ENCODE peak calls at places on chromosomes 13 and 19, in seven cellular contexts. R, K, X, E, W, O and A are unnamed samples. For H3K9me2 and H3K27me3, the result is how much of the 10 kb centered on the place peaks cover.

GRCh38 chr13:112837371-112838037 is 131.5 kb upstream of the MCF2L start:
- DNase-seq in X (no peak), E (no peak), K (no peak), R (no peak), O (no peak), W (peak), A (no peak)

GRCh38 chr13:45178349-45179142 is 22.3 kb downstream of the KCTD4 start:
- DNase-seq in O (no peak), E (peak), R (no peak), X (no peak), K (peak), W (peak), A (no peak)

GRCh38 chr13:87123987-87124784 is 547.0 kb upstream of the SLITRK5 start:
- DNase-seq in K (peak), X (peak), E (peak), R (no peak), W (peak), O (peak), A (peak)

GRCh38 chr13:31069808-31070544 is 91.7 kb downstream of the HSPH1 start:
- DNase-seq in R (no peak), W (no peak), K (peak), X (no peak), E (no peak), O (no peak), A (no peak)

GRCh38 chr19:17256130-17256529 is 8.4 kb downstream of the USHBP1 start:
- DNase-seq in X (no peak), O (no peak), E (no peak), W (no peak), R (no peak), K (no peak), A (no peak)

GRCh38 chr19:17415107-17415506 is 4.7 kb upstream of the MVB12A start:
- DNase-seq in O (no peak), K (no peak), X (peak), E (no peak), R (no peak), W (no peak), A (no peak)

GRCh38 chr19:45599286-45599685 is 2.7 kb downstream of the GPR4 start:
- DNase-seq in K (no peak), O (no peak), W (no peak), R (no peak), X (no peak), E (no peak), A (no peak)

GRCh38 chr19:7869910-7870511 is 4.2 kb downstream of the PRR36 start:
- DNase-seq in O (peak), X (peak), W (peak), E (no peak), K (peak), R (peak), A (peak)

GRCh38 chr19:46903458-46903857 is 42.7 kb downstream of the ARHGAP35 start:
- DNase-seq in E (no peak), K (peak), O (no peak), R (no peak), X (no peak), W (no peak), A (no peak)

GRCh38 chr13:64371045-64371444 is 2859.1 kb downstream of the PCDH9 start:
- DNase-seq in O (peak), X (no peak), K (peak), R (peak), W (no peak), E (no peak), A (peak)

GRCh38 chr13:43046259-43046658 is 22.9 kb downstream of the DNAJC15 start:
- DNase-seq in O (no peak), K (no peak), R (no peak), E (no peak), X (no peak), W (no peak), A (no peak)

GRCh38 chr13:47897411-47898050 is 103.5 kb downstream of the SUCLA2 start:
- DNase-seq in K (peak), O (no peak), X (peak), R (no peak), W (peak), E (no peak), A (peak)

GRCh38 chr13:29849071-29849541 is 1.3 kb downstream of the UBL3 start:
- DNase-seq in X (peak), W (peak), K (peak), E (peak), O (no peak), R (peak), A (no peak)

GRCh38 chr19:48926909-48927308 is 6.6 kb upstream of the DHDH start:
- DNase-seq in O (peak), X (no peak), W (peak), R (no peak), E (peak), K (peak), A (peak)

GRCh38 chr13:78192721-78193120 is 274.1 kb upstream of the EDNRB start:
- DNase-seq in X (no peak), E (no peak), R (no peak), W (peak), O (no peak), K (peak), A (no peak)

GRCh38 chr19:54462713-54463530 is 656 bp downstream of the LENG9 start:
- DNase-seq in W (peak), X (peak), R (peak), E (peak), K (peak), O (no peak), A (peak)

GRCh38 chr19:35222373-35223005 is 6.0 kb downstream of the FAM187B start:
- DNase-seq in O (no peak), K (no peak), R (no peak), W (no peak), X (no peak), E (no peak), A (no peak)

GRCh38 chr13:90302113-90302512 is 1045.4 kb upstream of the MIR17HG start:
- DNase-seq in O (no peak), E (no peak), K (no peak), X (no peak), W (peak), R (no peak), A (no peak)

GRCh38 chr19:15511671-15512424 is 3.5 kb downstream of the CYP4F22 start:
- DNase-seq in K (no peak), W (no peak), X (no peak), E (no peak), R (no peak), O (no peak), A (no peak)

GRCh38 chr19:15507068-15508034 is 974 bp upstream of the CYP4F22 start:
- DNase-seq in K (no peak), E (no peak), W (no peak), O (no peak), R (no peak), X (no peak), A (no peak)

GRCh38 chr19:15506074-15506565 is 2.2 kb upstream of the CYP4F22 start:
- DNase-seq in O (no peak), X (no peak), K (no peak), W (no peak), E (no peak), R (no peak), A (no peak)

GRCh38 chr19:15502264-15502663 is 6.1 kb upstream of the CYP4F22 start:
- DNase-seq in X (no peak), R (no peak), W (no peak), O (no peak), E (no peak), K (no peak), A (no peak)

GRCh38 chr19:15508035-15508710 is at the start of gene CYP4F22:
- DNase-seq in R (no peak), E (no peak), O (no peak), W (no peak), K (no peak), X (peak), A (no peak)
- TF ChIP-seq EZH2 in R (no peak), E (no peak), O (no peak), W (no peak), K (peak), X (no peak), A (no peak)

DNA sequence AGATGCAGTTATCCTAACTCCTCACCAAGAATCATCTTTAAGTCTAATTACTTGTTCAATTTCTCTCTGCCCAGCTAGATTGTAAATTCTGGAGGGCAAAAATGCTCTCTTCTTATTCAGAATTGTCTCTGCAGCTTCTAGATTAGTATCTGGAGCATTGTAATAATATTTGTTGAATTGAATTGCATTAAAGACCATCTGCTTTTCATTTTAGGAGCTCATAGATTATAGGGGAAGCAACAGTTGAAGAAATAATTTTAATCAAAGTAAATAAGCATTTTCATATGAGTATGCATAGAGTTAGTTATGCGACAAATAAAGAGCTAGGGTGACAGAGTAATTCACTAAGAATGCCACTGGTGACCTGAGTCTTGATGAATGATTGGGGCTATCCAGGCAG is 222.8 kb downstream of the SPRY2 start:
- DNase-seq in R (no peak), W (no peak), K (no peak), E (no peak), O (no peak), X (no peak), A (no peak)
- H3K9me2 ChIP-seq in R (under half), W (under half), K (under half), E (under half), O (under half), X (under half), A (under half)

GRCh38 chr19:18603255-18603957 is 3.2 kb downstream of the CRLF1 start:
- DNase-seq in X (peak), O (no peak), R (no peak), W (peak), E (no peak), K (peak), A (no peak)
- H3K27me3 ChIP-seq in X (half or more), O (under half), R (half or more), W (under half), E (half or more), K (under half), A (under half)

GRCh38 chr13:94702181-94703041 is 9.9 kb downstream of the SOX21 start:
- DNase-seq in O (no peak), E (no peak), X (peak), R (no peak), K (no peak), W (no peak), A (no peak)

GRCh38 chr13:94701313-94702180 is 10.8 kb downstream of the SOX21 start:
- DNase-seq in O (no peak), X (peak), W (no peak), E (no peak), R (no peak), K (no peak), A (no peak)

GRCh38 chr13:94704347-94705080 is 7.8 kb downstream of the SOX21 start:
- DNase-seq in W (no peak), X (peak), E (no peak), O (no peak), R (no peak), K (peak), A (no peak)

GRCh38 chr13:94703721-94704314 is 8.5 kb downstream of the SOX21 start:
- DNase-seq in E (no peak), R (no peak), O (no peak), W (no peak), X (peak), K (no peak), A (no peak)

DNA sequence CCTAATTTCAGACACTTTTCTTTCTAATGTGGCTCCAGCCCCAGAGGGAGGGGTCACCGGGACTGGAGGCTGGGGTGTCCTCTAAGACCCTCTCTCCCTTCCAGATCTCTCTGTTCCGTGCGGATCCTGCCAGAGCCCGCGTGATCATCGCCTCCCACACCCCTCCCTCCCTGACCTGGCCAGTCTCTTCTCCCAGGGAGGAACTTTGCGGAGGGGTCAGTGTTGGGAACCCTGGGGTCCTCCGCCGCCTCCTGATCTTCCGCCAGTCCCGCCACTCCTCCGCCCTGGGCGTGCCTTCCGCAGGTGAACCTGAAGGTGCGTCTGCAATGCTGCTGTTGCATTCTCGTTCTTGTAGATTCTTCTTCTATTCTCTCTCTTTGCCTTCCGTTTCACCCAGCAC is 9.1 kb downstream of the SOX21 start:
- DNase-seq in K (no peak), R (no peak), W (no peak), E (no peak), O (no peak), X (peak), A (no peak)
- TF ChIP-seq EZH2 in K (no peak), R (no peak), W (no peak), E (no peak), O (no peak), X (no peak), A (no peak)

GRCh38 chr13:114309086-114309485 is 5.2 kb upstream of the CHAMP1 start:
- DNase-seq in W (no peak), X (no peak), R (no peak), E (no peak), O (no peak), K (no peak), A (no peak)
- H3K9me2 ChIP-seq in W (under half), X (under half), R (under half), E (under half), O (under half), K (under half), A (under half)

DNA sequence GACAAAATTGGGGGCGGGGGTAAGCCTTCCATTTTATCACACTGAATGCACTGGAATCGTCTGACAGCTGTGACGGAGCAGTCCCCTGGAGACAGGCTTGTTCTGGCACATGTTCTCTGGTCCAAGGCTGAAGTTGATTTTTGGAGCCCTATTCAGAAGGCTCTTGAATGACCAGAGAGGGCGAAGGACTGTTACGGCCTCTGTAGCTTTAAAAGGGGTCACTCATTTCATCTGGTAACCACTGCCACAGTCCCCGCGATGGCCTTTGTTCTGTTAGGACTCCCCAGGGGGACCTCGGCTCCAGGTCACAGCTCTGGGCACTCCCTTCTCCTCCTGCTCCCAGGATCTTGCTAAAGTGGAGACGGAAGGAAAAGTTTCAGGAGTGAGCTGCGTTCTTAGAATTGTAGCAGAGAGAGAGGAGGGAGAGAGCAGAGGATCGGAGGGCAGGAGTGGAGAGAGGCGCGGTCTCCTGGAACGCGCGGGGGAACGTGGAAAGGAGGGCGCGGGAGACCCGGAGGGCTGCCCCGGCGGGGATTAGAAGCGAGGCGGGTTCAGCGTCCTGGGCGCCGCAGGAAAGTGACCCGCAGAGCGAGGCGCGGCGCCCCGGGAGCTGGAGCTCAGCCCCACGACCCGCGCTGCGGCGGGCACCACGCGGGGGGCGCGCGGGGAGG is 134.3 kb upstream of the MYO16 start:
- DNase-seq in W (no peak), X (peak), E (peak), R (no peak), O (no peak), K (no peak), A (no peak)
- H3K27me3 ChIP-seq in W (under half), X (half or more), E (half or more), R (under half), O (under half), K (under half), A (under half)

GRCh38 chr19:2254052-2254872 is 2.0 kb downstream of the JSRP1 start:
- DNase-seq in R (no peak), E (peak), X (peak), O (no peak), K (no peak), W (peak), A (no peak)

GRCh38 chr19:2252481-2253105 is 3.5 kb downstream of the AMH start:
- DNase-seq in K (no peak), X (peak), W (no peak), O (no peak), R (no peak), E (no peak), A (no peak)

GRCh38 chr19:2253106-2254051 is 2.8 kb downstream of the JSRP1 start:
- DNase-seq in K (no peak), X (peak), W (no peak), E (no peak), R (no peak), O (no peak), A (no peak)

GRCh38 chr19:2255982-2256685 is at the start of gene JSRP1:
- DNase-seq in R (peak), E (no peak), W (no peak), O (no peak), K (no peak), X (peak), A (no peak)

GRCh38 chr19:2255112-2255845 is 938 bp downstream of the JSRP1 start:
- DNase-seq in W (no peak), E (no peak), K (no peak), O (no peak), R (peak), X (no peak), A (no peak)
- TF ChIP-seq EZH2 in W (no peak), E (no peak), K (no peak), O (no peak), R (no peak), X (no peak), A (no peak)